ENCODE peak calls at places on chromosomes 5 and 9, in six cellular contexts. Y is tibial artery; O is effector memory CD4-positive, alpha-beta T cell; M is fibroblast of the aortic adventitia; G is AG04450; A is left ventricle myocardium inferior. I is an unnamed sample.

GRCh38 chr5:54876-55569 is 36.9 kb upstream of the PLEKHG4B start:
- DNase-seq in O (no peak), G (no peak), M (no peak), Y (no peak), A (no peak), I (no peak)

GRCh38 chr9:79694676-79695400 is 123.1 kb downstream of the TLE4 start:
- DNase-seq in G (peak), O (no peak), Y (no peak), M (peak), A (no peak), I (peak)

GRCh38 chr5:1799110-1799601 is 481 bp downstream of the MRPL36 start:
- DNase-seq in Y (peak), M (peak), G (no peak), A (no peak), O (no peak), I (no peak)

GRCh38 chr9:14428781-14429230 is 114.9 kb upstream of the NFIB start:
- DNase-seq in Y (peak), M (peak), O (no peak), G (peak), A (peak), I (no peak)

GRCh38 chr5:141484499-141485304 is at the start of gene PCDHGC4:
- DNase-seq in M (no peak), A (no peak), Y (no peak), O (no peak), G (no peak), I (no peak)

GRCh38 chr9:112894031-112894430 is 3.4 kb upstream of the SLC46A2 start:
- DNase-seq in M (no peak), Y (no peak), O (no peak), A (no peak), G (no peak), I (peak)

GRCh38 chr5:160030631-160031377 is 21.9 kb downstream of the TTC1 start:
- DNase-seq in M (peak), Y (no peak), O (no peak), G (no peak), A (no peak), I (no peak)

GRCh38 chr9:33750839-33751339 is 44.5 kb upstream of the PRSS3 start:
- DNase-seq in M (no peak), Y (no peak), O (no peak), G (no peak), A (no peak), I (no peak)

GRCh38 chr9:116269250-116269649 is 115.7 kb downstream of the PAPPA start:
- DNase-seq in A (no peak), O (no peak), Y (no peak), M (peak), G (no peak), I (no peak)

GRCh38 chr5:136382071-136382470 is 16.7 kb upstream of the TRPC7 start:
- DNase-seq in A (no peak), M (no peak), Y (no peak), O (no peak), G (no peak), I (no peak)

GRCh38 chr9:82581516-82581915 is 481.4 kb downstream of the RASEF start:
- DNase-seq in A (no peak), O (no peak), M (no peak), Y (no peak), G (no peak), I (no peak)

GRCh38 chr9:10876333-10876732 is 263.5 kb upstream of the PTPRD start:
- DNase-seq in O (no peak), M (peak), G (no peak), A (no peak), Y (no peak), I (peak)

GRCh38 chr5:41338276-41338675 is 124.9 kb upstream of the C6 start:
- DNase-seq in A (no peak), G (no peak), Y (no peak), M (peak), O (no peak), I (no peak)

GRCh38 chr5:7742241-7742656 is 108.7 kb downstream of the CFAP90 start:
- DNase-seq in O (no peak), M (no peak), Y (no peak), G (no peak), A (no peak), I (no peak)

GRCh38 chr9:76741524-76741923 is 22.7 kb upstream of the PCA3 start:
- DNase-seq in Y (no peak), G (no peak), M (no peak), A (no peak), O (no peak), I (no peak)

GRCh38 chr9:88388886-88389617 is 808 bp downstream of the SPIN1 start:
- DNase-seq in Y (peak), G (no peak), A (peak), O (no peak), M (peak), I (no peak)

GRCh38 chr5:55989860-55990259 is 4.9 kb downstream of the IL6ST start:
- DNase-seq in A (no peak), G (no peak), M (no peak), O (no peak), Y (no peak), I (no peak)

GRCh38 chr9:36566813-36567217 is 5.9 kb upstream of the MELK start:
- DNase-seq in Y (peak), A (no peak), M (peak), O (no peak), G (no peak), I (no peak)

GRCh38 chr9:104227108-104227507 is 133.0 kb downstream of the SMC2 start:
- DNase-seq in A (no peak), O (no peak), M (peak), G (no peak), Y (no peak), I (no peak)

GRCh38 chr9:116112236-116112635 is 41.4 kb upstream of the PAPPA start:
- DNase-seq in A (no peak), G (no peak), O (no peak), M (peak), Y (no peak), I (no peak)

GRCh38 chr9:131025953-131026858 is 17.2 kb downstream of the LAMC3 start:
- DNase-seq in M (no peak), G (no peak), O (no peak), A (no peak), Y (no peak), I (no peak)

GRCh38 chr5:137778772-137779564 is 24.8 kb upstream of the HNRNPA0 start:
- DNase-seq in O (no peak), G (no peak), Y (no peak), M (peak), A (no peak), I (no peak)

GRCh38 chr9:107488400-107489143 is 997 bp downstream of the KLF4 start:
- DNase-seq in G (no peak), Y (peak), M (peak), A (peak), O (peak), I (no peak)

DNA sequence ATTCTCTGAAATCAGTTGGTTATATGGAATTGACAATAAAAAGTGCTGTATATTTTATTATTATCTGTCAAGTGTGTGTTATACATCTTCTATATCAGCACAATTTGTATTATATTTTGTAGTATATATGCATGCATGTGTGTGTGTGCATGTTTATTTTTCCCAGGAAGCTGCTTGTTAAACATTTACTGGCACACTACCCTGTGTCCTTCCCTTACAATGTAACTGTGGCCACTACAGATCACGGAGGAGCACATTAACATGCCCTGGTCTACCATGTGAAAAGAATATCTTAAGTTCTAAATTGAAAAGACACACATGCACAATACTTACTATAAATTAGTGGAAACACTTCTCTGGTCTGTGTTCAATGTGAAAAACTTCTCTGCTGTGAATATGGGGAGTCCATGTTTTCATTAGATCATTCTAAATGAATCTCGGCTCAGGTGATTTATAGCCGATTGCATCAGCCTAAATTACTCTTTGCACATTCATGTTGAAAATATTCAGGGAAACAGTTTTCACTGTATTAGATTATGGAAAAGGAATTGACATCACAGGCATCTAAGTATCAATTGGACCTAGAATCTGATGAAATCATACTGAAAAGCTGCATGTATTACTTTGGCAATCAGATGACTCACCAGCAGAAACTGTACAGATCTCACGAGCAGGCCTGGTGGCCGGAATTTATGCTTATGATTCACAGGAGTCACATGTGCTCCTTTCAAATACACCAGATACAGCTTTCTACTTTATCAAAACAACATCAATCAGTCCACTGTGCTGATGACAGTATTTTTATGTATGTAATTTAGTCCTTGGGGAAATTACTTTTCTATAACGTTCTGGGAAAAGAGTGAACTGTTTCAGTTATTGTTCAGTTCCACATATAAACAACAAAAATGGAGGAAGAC is 39.4 kb downstream of the LURAP1L start:
- DNase-seq in Y (peak), O (no peak), G (peak), A (no peak), M (peak), I (peak)
- H3K4me3 ChIP-seq in Y (no peak), O (no peak), G (peak), A (peak), M (peak), I (peak)

GRCh38 chr5:21817668-21818419 is 1035.3 kb downstream of the CDH12 start:
- DNase-seq in Y (no peak), G (no peak), M (peak), O (no peak), A (no peak), I (no peak)
- H3K4me3 ChIP-seq in Y (no peak), G (no peak), M (no peak), O (no peak), A (peak), I (peak)

GRCh38 chr5:10801931-10802674 is 41.1 kb upstream of the DAP start:
- DNase-seq in A (no peak), Y (no peak), G (no peak), O (no peak), M (peak), I (no peak)
- H3K4me3 ChIP-seq in A (no peak), Y (no peak), G (no peak), O (no peak), M (no peak), I (no peak)

DNA sequence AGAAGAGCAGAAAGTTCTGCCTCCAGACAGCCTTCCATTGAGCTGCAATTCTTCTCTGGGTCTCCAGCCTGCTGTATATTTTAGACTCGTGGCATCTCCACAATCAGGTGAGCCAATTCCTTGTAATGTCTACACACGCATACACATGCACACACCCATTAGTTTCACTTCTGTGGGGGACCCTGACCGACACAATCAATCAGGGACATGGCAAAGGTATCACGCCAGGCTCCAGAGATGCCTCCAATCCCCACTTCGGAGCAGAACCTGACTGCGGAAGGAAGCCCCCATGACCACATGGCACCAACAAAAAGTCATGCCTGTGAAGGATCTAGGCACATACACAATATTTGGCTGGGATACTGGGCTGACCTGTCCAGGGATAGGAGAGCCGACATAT is 21.4 kb downstream of the SEMA4D start:
- DNase-seq in G (no peak), Y (no peak), A (no peak), M (no peak), O (no peak), I (no peak)
- H3K4me3 ChIP-seq in G (no peak), Y (no peak), A (no peak), M (no peak), O (peak), I (no peak)

DNA sequence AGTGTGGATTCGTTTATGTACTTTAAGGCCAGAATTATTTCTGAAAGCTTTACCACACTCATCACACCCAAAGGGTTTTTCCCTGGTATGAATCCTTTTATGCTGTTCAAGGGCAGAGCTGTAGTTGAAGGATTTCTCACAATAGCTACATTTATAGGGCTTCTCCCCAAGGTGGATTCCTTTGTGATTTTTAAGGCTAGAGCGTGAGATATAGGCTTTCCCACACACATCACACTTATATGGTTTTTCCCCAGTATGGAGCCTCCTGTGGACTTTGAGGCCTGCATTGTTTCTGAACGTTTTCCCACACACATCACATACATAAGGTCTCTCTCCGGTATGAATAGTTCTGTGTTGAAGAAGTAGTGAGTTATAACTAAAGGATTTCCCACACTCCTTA is 11.2 kb downstream of the ZFP62 start:
- DNase-seq in Y (no peak), O (no peak), A (no peak), M (no peak), G (no peak), I (no peak)
- H3K4me3 ChIP-seq in Y (no peak), O (no peak), A (no peak), M (no peak), G (no peak), I (no peak)

DNA sequence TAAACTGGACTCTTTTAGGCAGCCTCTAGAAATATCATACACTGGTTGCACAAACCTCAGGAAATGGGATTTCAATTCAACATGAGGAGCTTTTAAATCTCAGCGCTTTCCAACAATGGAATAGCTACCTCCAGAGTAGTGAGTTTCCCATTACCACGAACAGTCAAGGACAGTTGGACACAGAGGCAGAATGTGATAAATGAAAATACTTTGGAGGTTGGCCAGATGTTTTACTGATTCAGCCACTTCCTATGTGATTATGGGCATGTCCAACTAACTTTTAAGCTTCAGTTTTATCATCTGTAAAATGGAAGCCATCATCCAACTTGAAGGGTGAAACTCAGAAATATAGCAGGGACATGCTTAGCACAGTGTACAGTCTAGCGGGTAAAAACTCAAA is 2.1 kb downstream of the FBXW2 start:
- DNase-seq in O (no peak), A (no peak), G (no peak), M (peak), Y (no peak), I (no peak)
- H3K4me3 ChIP-seq in O (no peak), A (peak), G (no peak), M (no peak), Y (no peak), I (no peak)

GRCh38 chr9:95089916-95090791 is 227.4 kb downstream of the FANCC start:
- DNase-seq in A (peak), Y (no peak), M (no peak), G (no peak), O (no peak), I (no peak)

GRCh38 chr9:95092321-95093072 is 225.0 kb downstream of the FANCC start:
- DNase-seq in G (no peak), O (no peak), M (peak), Y (no peak), A (no peak), I (peak)

GRCh38 chr9:95091574-95091970 is 225.9 kb downstream of the FANCC start:
- DNase-seq in O (no peak), M (peak), Y (no peak), A (no peak), G (no peak), I (peak)

GRCh38 chr9:95090871-95091573 is 226.5 kb downstream of the FANCC start:
- DNase-seq in O (no peak), A (no peak), G (no peak), Y (no peak), M (no peak), I (peak)

DNA sequence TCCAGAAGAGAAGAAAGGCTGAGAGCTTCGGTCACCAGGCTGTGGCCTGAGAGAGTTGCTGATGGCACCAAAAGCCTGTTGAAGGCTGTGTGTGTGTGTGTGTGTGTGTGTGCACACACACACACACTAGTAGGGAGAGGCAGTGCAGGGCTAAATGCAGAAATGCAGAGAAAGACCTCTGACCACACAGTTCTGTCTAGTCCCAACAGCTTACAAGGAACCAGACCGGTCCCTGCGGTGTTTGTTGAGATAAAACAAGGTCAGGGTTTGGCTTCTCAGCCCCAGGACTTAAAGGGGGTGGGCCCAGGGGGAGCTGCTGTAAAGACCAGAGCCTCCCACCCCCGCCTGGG is 225.6 kb downstream of the FANCC start:
- DNase-seq in Y (no peak), O (no peak), G (no peak), M (peak), A (no peak), I (no peak)
- H3K4me3 ChIP-seq in Y (no peak), O (no peak), G (no peak), M (no peak), A (no peak), I (no peak)

GRCh38 chr9:94713446-94714185 is 12.9 kb upstream of the AOPEP start:
- DNase-seq in O (no peak), M (peak), Y (no peak), A (no peak), G (no peak), I (no peak)
- H3K4me3 ChIP-seq in O (no peak), M (no peak), Y (no peak), A (no peak), G (no peak), I (no peak)